ENCODE peak calls at places on chromosomes 1 and 21, in four cellular contexts. Q is A549, O is pancreas, X is tibial artery. W is an unnamed sample. For H3K4me1, the result is how much of the 10 kb centered on the place peaks cover.

GRCh38 chr1:210464519-210465039 is 135.9 kb downstream of the HHAT start:
- DNase-seq in X (no peak), O (no peak), Q (no peak), W (no peak)

GRCh38 chr1:2177541-2177940 is 17.0 kb downstream of the FAAP20 start:
- DNase-seq in X (no peak), Q (no peak), O (no peak), W (no peak)

GRCh38 chr1:215543191-215543606 is 23.9 kb upstream of the KCTD3 start:
- DNase-seq in Q (no peak), X (no peak), O (no peak), W (no peak)

GRCh38 chr1:230760360-230760827 is 13.2 kb downstream of the CAPN9 start:
- DNase-seq in O (no peak), Q (no peak), X (no peak), W (no peak)

GRCh38 chr1:88998716-88999115 is 6.3 kb upstream of the KYAT3 start:
- DNase-seq in Q (peak), X (no peak), O (no peak), W (peak)

GRCh38 chr1:64894438-64895196 is 71.7 kb downstream of the JAK1 start:
- DNase-seq in X (no peak), O (no peak), Q (no peak), W (no peak)

GRCh38 chr1:112687785-112688496 is 13.5 kb downstream of the MOV10 start:
- DNase-seq in X (no peak), Q (no peak), O (no peak), W (no peak)

GRCh38 chr1:169786974-169787373 is 7.7 kb downstream of the METTL18 start:
- DNase-seq in Q (no peak), O (no peak), X (no peak), W (no peak)

GRCh38 chr1:223872308-223872878 is 26.6 kb upstream of the TP53BP2 start:
- DNase-seq in Q (no peak), X (no peak), O (no peak), W (no peak)

GRCh38 chr1:178262101-178262500 is 168.2 kb downstream of the RASAL2 start:
- DNase-seq in O (no peak), Q (peak), X (no peak), W (no peak)

GRCh38 chr1:44273560-44274292 is 60.5 kb downstream of the DMAP1 start:
- DNase-seq in Q (no peak), O (no peak), X (no peak), W (no peak)

GRCh38 chr1:60937720-60938119 is 144.6 kb upstream of the NFIA start:
- DNase-seq in O (no peak), Q (no peak), X (no peak), W (no peak)

GRCh38 chr21:45768741-45769049 is 125.2 kb downstream of the PCBP3 start:
- DNase-seq in O (no peak), Q (no peak), X (peak), W (no peak)

GRCh38 chr21:26653431-26653830 is 80.3 kb upstream of the CYYR1 start:
- DNase-seq in Q (no peak), O (no peak), X (no peak), W (no peak)

GRCh38 chr1:89335486-89335885 is 28.4 kb upstream of the GBP6 start:
- DNase-seq in O (no peak), X (no peak), Q (no peak), W (no peak)

GRCh38 chr1:86703696-86704455 is 500 bp upstream of the SH3GLB1 start:
- DNase-seq in Q (no peak), O (peak), X (no peak), W (no peak)

GRCh38 chr1:227560814-227561213 is 2.5 kb upstream of the ZNF678 start:
- DNase-seq in O (no peak), Q (no peak), X (no peak), W (peak)

GRCh38 chr1:201461783-201462441 is 7.1 kb downstream of the PHLDA3 start:
- DNase-seq in X (peak), Q (peak), O (peak), W (peak)

GRCh38 chr1:233406339-233406960 is 78.9 kb downstream of the MAP3K21 start:
- DNase-seq in X (no peak), O (no peak), Q (no peak), W (no peak)

GRCh38 chr1:41239988-41240610 is 2.0 kb downstream of the SCMH1 start:
- DNase-seq in X (no peak), O (peak), Q (peak), W (no peak)

GRCh38 chr1:108916788-108917187 is 40.0 kb downstream of the GPSM2 start:
- DNase-seq in O (no peak), Q (no peak), X (no peak), W (no peak)

GRCh38 chr1:14713077-14713476 is 114.6 kb downstream of the KAZN start:
- DNase-seq in Q (no peak), O (no peak), X (no peak), W (no peak)

GRCh38 chr1:156357977-156358376 is 11.0 kb upstream of the RHBG start:
- DNase-seq in Q (no peak), X (peak), O (no peak), W (no peak)

GRCh38 chr1:156356262-156356874 is 12.6 kb upstream of the RHBG start:
- DNase-seq in O (no peak), X (no peak), Q (no peak), W (no peak)

GRCh38 chr1:156359973-156360372 is 9.0 kb upstream of the RHBG start:
- DNase-seq in X (no peak), Q (no peak), O (no peak), W (no peak)

GRCh38 chr1:156360534-156360933 is 8.5 kb upstream of the RHBG start:
- DNase-seq in X (no peak), Q (no peak), O (no peak), W (no peak)

DNA sequence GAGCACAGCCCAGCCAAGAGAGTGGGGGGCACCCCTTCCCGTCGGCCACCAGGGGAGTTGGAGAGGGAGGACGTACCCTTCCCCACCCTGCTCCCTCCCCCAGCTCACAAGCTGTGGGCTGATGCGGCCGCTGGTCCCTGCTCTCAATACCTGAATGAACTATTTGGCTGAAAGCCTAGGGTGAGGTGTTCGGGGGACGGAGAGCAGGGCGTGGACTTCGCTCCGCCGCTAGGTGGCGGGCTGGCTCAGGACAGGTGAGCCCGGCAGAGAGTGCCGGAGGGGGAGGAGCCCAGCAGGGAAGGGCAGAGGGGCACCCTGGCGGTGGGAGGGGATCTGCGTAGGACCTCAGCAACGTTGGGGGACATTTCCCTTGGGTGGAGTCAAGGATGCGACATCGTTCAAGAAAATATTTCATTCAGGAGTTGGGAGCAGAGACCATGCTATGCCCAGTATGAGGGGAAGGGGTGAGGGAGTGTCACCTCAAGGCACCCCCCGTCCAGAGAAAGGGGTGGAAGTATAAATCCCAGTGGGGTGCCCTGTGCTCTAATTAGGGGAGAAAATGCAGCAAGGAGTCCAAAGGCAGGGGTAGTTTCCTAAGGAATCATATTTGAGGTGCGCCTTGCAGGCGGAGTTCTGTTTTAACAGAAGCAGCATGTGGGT is 12.0 kb upstream of the RHBG start:
- DNase-seq in Q (peak), X (no peak), O (peak), W (peak)
- H3K4me3 ChIP-seq in Q (no peak), X (no peak), O (no peak), W (no peak)

GRCh38 chr1:32072622-32073386 is at the start of gene TMEM39B:
- DNase-seq in Q (peak), O (peak), X (peak), W (peak)
- TF ChIP-seq CTCF in Q (no peak), O (no peak), X (peak), W (no peak)

DNA sequence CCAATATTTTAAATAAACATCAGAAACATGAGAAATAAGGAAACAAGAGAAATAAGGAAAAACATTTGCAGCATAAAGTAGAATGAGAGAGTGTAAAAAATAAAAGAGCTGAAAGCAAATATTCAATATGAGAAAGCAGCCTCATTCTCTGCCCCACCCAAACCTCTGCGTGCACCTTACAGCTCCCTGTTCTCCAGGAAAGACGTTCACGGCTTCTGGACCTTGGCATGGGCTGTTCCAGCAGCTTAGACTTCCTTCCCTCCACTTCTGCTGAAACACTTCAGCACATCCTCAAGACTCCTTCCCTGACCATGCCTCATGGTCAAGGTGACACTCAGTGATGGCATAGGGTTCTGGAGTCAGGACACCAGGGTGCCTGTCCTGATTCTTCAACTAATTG is 23.3 kb downstream of the ALPL start:
- DNase-seq in O (no peak), Q (no peak), X (no peak), W (peak)
- H3K4me1 ChIP-seq in O (under half), Q (under half), X (under half), W (under half)

DNA sequence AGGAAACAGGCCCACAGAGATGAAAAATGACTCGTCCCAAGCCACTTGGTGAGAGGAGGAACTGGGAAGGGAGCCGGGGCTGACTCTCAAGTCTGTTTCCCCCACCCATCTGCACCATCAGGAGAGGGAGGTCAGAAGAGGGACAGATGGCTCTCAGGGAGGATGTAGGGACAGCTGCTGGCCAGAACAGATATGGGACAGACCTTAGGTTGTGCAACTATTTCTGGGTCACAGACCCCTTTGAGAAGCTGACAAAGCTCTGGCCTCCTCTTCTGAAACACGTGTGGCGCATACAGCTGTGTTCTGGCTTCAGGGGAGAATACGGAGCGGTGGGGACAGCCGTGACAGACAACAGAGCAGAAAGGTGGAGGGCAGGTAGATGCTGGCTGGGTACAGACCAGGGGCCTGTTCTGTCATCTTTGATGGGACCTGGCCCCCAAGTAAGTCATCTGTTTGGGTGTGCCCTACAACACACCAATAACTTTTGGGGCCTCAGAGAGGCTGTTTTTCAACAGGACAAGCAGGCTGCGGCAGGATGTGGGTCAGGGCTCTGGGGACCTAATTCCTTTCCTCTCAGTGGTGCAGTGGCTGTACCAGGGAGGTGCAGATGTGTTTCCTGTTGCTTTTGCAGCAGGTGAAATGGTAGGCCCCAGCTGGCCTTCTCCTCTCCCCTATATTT is 7.3 kb downstream of the SH3BGRL3 start:
- DNase-seq in Q (no peak), O (no peak), X (no peak), W (peak)
- H3K4me3 ChIP-seq in Q (no peak), O (no peak), X (no peak), W (no peak)

DNA sequence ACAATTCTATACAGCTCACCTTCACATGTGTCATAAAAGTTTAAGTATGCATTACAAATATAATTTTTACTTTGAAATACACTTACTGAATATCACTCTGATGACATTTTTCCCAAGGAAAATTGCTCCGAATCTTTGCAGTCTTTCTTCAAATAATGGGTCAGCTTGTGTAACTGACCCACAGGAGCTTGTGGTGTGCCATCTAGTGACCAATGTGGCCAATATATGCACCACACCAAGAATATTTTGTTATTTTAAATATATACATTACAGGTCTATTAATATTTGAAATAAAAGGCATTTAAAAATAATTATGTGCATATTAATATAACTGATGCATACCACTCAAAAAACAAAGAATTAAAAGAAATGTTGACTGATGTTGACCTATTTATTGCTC is 271.4 kb downstream of the TBX15 start:
- DNase-seq in O (no peak), X (no peak), Q (no peak), W (no peak)
- TF ChIP-seq CTCF in O (no peak), X (no peak), Q (no peak), W (no peak)

W was measured in mucosa of descending colon.